ENCODE peak calls at places on chromosomes 7 and 10, in seven cellular contexts. One of them, this sample, is unnamed.

GRCh38 chr7:140013676-140014075 is 49.1 kb downstream of the PARP12 start:
- DNase-seq in NCI-H1092 treated with DMSO at 0.1 percent for 48 hours: no peak
- DNase-seq in EL: no peak
- DNase-seq in activated CD4-positive, alpha-beta T cell treated with anti-CD3 and anti-CD28 coated beads, Interleukin-2, amount 50 U/mL, for 4 hours: no peak
- DNase-seq in Daoy: no peak
- DNase-seq in naive thymus-derived CD8-positive, alpha-beta T cell: no peak
- DNase-seq in stimulated activated CD4-positive, alpha-beta T cell treated with anti-CD3 and anti-CD28 coated beads, Interleukin-2, amount 100 ng/mL, for 48 hours: no peak
- DNase-seq in this sample: no peak

GRCh38 chr7:97845622-97846203 is 26.5 kb downstream of the ASNS start:
- DNase-seq in NCI-H1092 treated with DMSO at 0.1 percent for 48 hours: peak
- DNase-seq in EL: peak
- DNase-seq in activated CD4-positive, alpha-beta T cell treated with anti-CD3 and anti-CD28 coated beads, Interleukin-2, amount 50 U/mL, for 4 hours: no peak
- DNase-seq in Daoy: peak
- DNase-seq in naive thymus-derived CD8-positive, alpha-beta T cell: no peak
- DNase-seq in stimulated activated CD4-positive, alpha-beta T cell treated with anti-CD3 and anti-CD28 coated beads, Interleukin-2, amount 100 ng/mL, for 48 hours: no peak
- DNase-seq in this sample: no peak

GRCh38 chr7:55483061-55483460 is 89.2 kb downstream of the VOPP1 start:
- DNase-seq in NCI-H1092 treated with DMSO at 0.1 percent for 48 hours: no peak
- DNase-seq in EL: no peak
- DNase-seq in activated CD4-positive, alpha-beta T cell treated with anti-CD3 and anti-CD28 coated beads, Interleukin-2, amount 50 U/mL, for 4 hours: no peak
- DNase-seq in Daoy: no peak
- DNase-seq in naive thymus-derived CD8-positive, alpha-beta T cell: no peak
- DNase-seq in stimulated activated CD4-positive, alpha-beta T cell treated with anti-CD3 and anti-CD28 coated beads, Interleukin-2, amount 100 ng/mL, for 48 hours: no peak
- DNase-seq in this sample: no peak

GRCh38 chr10:87865201-87866025 is 2.0 kb downstream of the PTEN start:
- DNase-seq in NCI-H1092 treated with DMSO at 0.1 percent for 48 hours: no peak
- DNase-seq in EL: no peak
- DNase-seq in activated CD4-positive, alpha-beta T cell treated with anti-CD3 and anti-CD28 coated beads, Interleukin-2, amount 50 U/mL, for 4 hours: no peak
- DNase-seq in Daoy: no peak
- DNase-seq in naive thymus-derived CD8-positive, alpha-beta T cell: no peak
- DNase-seq in stimulated activated CD4-positive, alpha-beta T cell treated with anti-CD3 and anti-CD28 coated beads, Interleukin-2, amount 100 ng/mL, for 48 hours: no peak
- DNase-seq in this sample: no peak

GRCh38 chr10:27742926-27743735 is 2.5 kb downstream of the MKX start:
- DNase-seq in NCI-H1092 treated with DMSO at 0.1 percent for 48 hours: no peak
- DNase-seq in EL: peak
- DNase-seq in activated CD4-positive, alpha-beta T cell treated with anti-CD3 and anti-CD28 coated beads, Interleukin-2, amount 50 U/mL, for 4 hours: peak
- DNase-seq in Daoy: peak
- DNase-seq in naive thymus-derived CD8-positive, alpha-beta T cell: no peak
- DNase-seq in stimulated activated CD4-positive, alpha-beta T cell treated with anti-CD3 and anti-CD28 coated beads, Interleukin-2, amount 100 ng/mL, for 48 hours: peak
- DNase-seq in this sample: no peak

GRCh38 chr10:92054807-92055206 is 131.2 kb downstream of the BTAF1 start:
- DNase-seq in NCI-H1092 treated with DMSO at 0.1 percent for 48 hours: no peak
- DNase-seq in EL: no peak
- DNase-seq in activated CD4-positive, alpha-beta T cell treated with anti-CD3 and anti-CD28 coated beads, Interleukin-2, amount 50 U/mL, for 4 hours: no peak
- DNase-seq in Daoy: no peak
- DNase-seq in naive thymus-derived CD8-positive, alpha-beta T cell: no peak
- DNase-seq in stimulated activated CD4-positive, alpha-beta T cell treated with anti-CD3 and anti-CD28 coated beads, Interleukin-2, amount 100 ng/mL, for 48 hours: no peak
- DNase-seq in this sample: no peak

GRCh38 chr10:32237644-32238345 is 109.2 kb downstream of the EPC1 start:
- DNase-seq in NCI-H1092 treated with DMSO at 0.1 percent for 48 hours: no peak
- DNase-seq in EL: peak
- DNase-seq in activated CD4-positive, alpha-beta T cell treated with anti-CD3 and anti-CD28 coated beads, Interleukin-2, amount 50 U/mL, for 4 hours: no peak
- DNase-seq in Daoy: peak
- DNase-seq in naive thymus-derived CD8-positive, alpha-beta T cell: no peak
- DNase-seq in stimulated activated CD4-positive, alpha-beta T cell treated with anti-CD3 and anti-CD28 coated beads, Interleukin-2, amount 100 ng/mL, for 48 hours: no peak
- DNase-seq in this sample: peak

GRCh38 chr7:5216931-5217330 is 26.9 kb downstream of the WIPI2 start:
- DNase-seq in NCI-H1092 treated with DMSO at 0.1 percent for 48 hours: no peak
- DNase-seq in EL: no peak
- DNase-seq in activated CD4-positive, alpha-beta T cell treated with anti-CD3 and anti-CD28 coated beads, Interleukin-2, amount 50 U/mL, for 4 hours: no peak
- DNase-seq in Daoy: no peak
- DNase-seq in naive thymus-derived CD8-positive, alpha-beta T cell: no peak
- DNase-seq in stimulated activated CD4-positive, alpha-beta T cell treated with anti-CD3 and anti-CD28 coated beads, Interleukin-2, amount 100 ng/mL, for 48 hours: no peak
- DNase-seq in this sample: no peak

GRCh38 chr7:151384776-151385625 is 24.8 kb downstream of the WDR86 start:
- DNase-seq in NCI-H1092 treated with DMSO at 0.1 percent for 48 hours: no peak
- DNase-seq in EL: no peak
- DNase-seq in activated CD4-positive, alpha-beta T cell treated with anti-CD3 and anti-CD28 coated beads, Interleukin-2, amount 50 U/mL, for 4 hours: no peak
- DNase-seq in Daoy: no peak
- DNase-seq in naive thymus-derived CD8-positive, alpha-beta T cell: no peak
- DNase-seq in stimulated activated CD4-positive, alpha-beta T cell treated with anti-CD3 and anti-CD28 coated beads, Interleukin-2, amount 100 ng/mL, for 48 hours: no peak
- DNase-seq in this sample: no peak

GRCh38 chr7:157347217-157347904 is 10.6 kb downstream of the DNAJB6 start:
- DNase-seq in NCI-H1092 treated with DMSO at 0.1 percent for 48 hours: no peak
- DNase-seq in EL: peak
- DNase-seq in activated CD4-positive, alpha-beta T cell treated with anti-CD3 and anti-CD28 coated beads, Interleukin-2, amount 50 U/mL, for 4 hours: peak
- DNase-seq in Daoy: peak
- DNase-seq in naive thymus-derived CD8-positive, alpha-beta T cell: no peak
- DNase-seq in stimulated activated CD4-positive, alpha-beta T cell treated with anti-CD3 and anti-CD28 coated beads, Interleukin-2, amount 100 ng/mL, for 48 hours: no peak
- DNase-seq in this sample: peak

GRCh38 chr7:83550100-83550499 is 98.8 kb downstream of the SEMA3E start:
- DNase-seq in NCI-H1092 treated with DMSO at 0.1 percent for 48 hours: no peak
- DNase-seq in EL: peak
- DNase-seq in activated CD4-positive, alpha-beta T cell treated with anti-CD3 and anti-CD28 coated beads, Interleukin-2, amount 50 U/mL, for 4 hours: no peak
- DNase-seq in Daoy: peak
- DNase-seq in naive thymus-derived CD8-positive, alpha-beta T cell: no peak
- DNase-seq in stimulated activated CD4-positive, alpha-beta T cell treated with anti-CD3 and anti-CD28 coated beads, Interleukin-2, amount 100 ng/mL, for 48 hours: no peak
- DNase-seq in this sample: no peak

GRCh38 chr10:72063703-72064391 is 24.5 kb downstream of the SPOCK2 start:
- DNase-seq in NCI-H1092 treated with DMSO at 0.1 percent for 48 hours: no peak
- DNase-seq in EL: no peak
- DNase-seq in activated CD4-positive, alpha-beta T cell treated with anti-CD3 and anti-CD28 coated beads, Interleukin-2, amount 50 U/mL, for 4 hours: no peak
- DNase-seq in Daoy: no peak
- DNase-seq in naive thymus-derived CD8-positive, alpha-beta T cell: no peak
- DNase-seq in stimulated activated CD4-positive, alpha-beta T cell treated with anti-CD3 and anti-CD28 coated beads, Interleukin-2, amount 100 ng/mL, for 48 hours: no peak
- DNase-seq in this sample: no peak

GRCh38 chr10:131050162-131050766 is 261.3 kb downstream of the TCERG1L start:
- DNase-seq in NCI-H1092 treated with DMSO at 0.1 percent for 48 hours: no peak
- DNase-seq in EL: no peak
- DNase-seq in activated CD4-positive, alpha-beta T cell treated with anti-CD3 and anti-CD28 coated beads, Interleukin-2, amount 50 U/mL, for 4 hours: no peak
- DNase-seq in Daoy: peak
- DNase-seq in naive thymus-derived CD8-positive, alpha-beta T cell: no peak
- DNase-seq in stimulated activated CD4-positive, alpha-beta T cell treated with anti-CD3 and anti-CD28 coated beads, Interleukin-2, amount 100 ng/mL, for 48 hours: no peak
- DNase-seq in this sample: no peak

GRCh38 chr10:97517778-97518561 is 19.2 kb downstream of the UBTD1 start:
- DNase-seq in NCI-H1092 treated with DMSO at 0.1 percent for 48 hours: no peak
- DNase-seq in EL: peak
- DNase-seq in activated CD4-positive, alpha-beta T cell treated with anti-CD3 and anti-CD28 coated beads, Interleukin-2, amount 50 U/mL, for 4 hours: no peak
- DNase-seq in Daoy: peak
- DNase-seq in naive thymus-derived CD8-positive, alpha-beta T cell: no peak
- DNase-seq in stimulated activated CD4-positive, alpha-beta T cell treated with anti-CD3 and anti-CD28 coated beads, Interleukin-2, amount 100 ng/mL, for 48 hours: no peak
- DNase-seq in this sample: no peak

GRCh38 chr7:129495987-129496386 is 6.3 kb upstream of the SMKR1 start:
- DNase-seq in NCI-H1092 treated with DMSO at 0.1 percent for 48 hours: no peak
- DNase-seq in EL: no peak
- DNase-seq in activated CD4-positive, alpha-beta T cell treated with anti-CD3 and anti-CD28 coated beads, Interleukin-2, amount 50 U/mL, for 4 hours: no peak
- DNase-seq in Daoy: no peak
- DNase-seq in naive thymus-derived CD8-positive, alpha-beta T cell: no peak
- DNase-seq in stimulated activated CD4-positive, alpha-beta T cell treated with anti-CD3 and anti-CD28 coated beads, Interleukin-2, amount 100 ng/mL, for 48 hours: no peak
- DNase-seq in this sample: no peak

GRCh38 chr10:97961979-97962378 is 68.4 kb downstream of the CRTAC1 start:
- DNase-seq in NCI-H1092 treated with DMSO at 0.1 percent for 48 hours: no peak
- DNase-seq in EL: no peak
- DNase-seq in activated CD4-positive, alpha-beta T cell treated with anti-CD3 and anti-CD28 coated beads, Interleukin-2, amount 50 U/mL, for 4 hours: no peak
- DNase-seq in Daoy: peak
- DNase-seq in naive thymus-derived CD8-positive, alpha-beta T cell: no peak
- DNase-seq in stimulated activated CD4-positive, alpha-beta T cell treated with anti-CD3 and anti-CD28 coated beads, Interleukin-2, amount 100 ng/mL, for 48 hours: no peak
- DNase-seq in this sample: no peak

GRCh38 chr7:116177009-116177408 is 33.3 kb upstream of the TES start:
- DNase-seq in NCI-H1092 treated with DMSO at 0.1 percent for 48 hours: no peak
- DNase-seq in EL: peak
- DNase-seq in activated CD4-positive, alpha-beta T cell treated with anti-CD3 and anti-CD28 coated beads, Interleukin-2, amount 50 U/mL, for 4 hours: no peak
- DNase-seq in Daoy: peak
- DNase-seq in naive thymus-derived CD8-positive, alpha-beta T cell: no peak
- DNase-seq in stimulated activated CD4-positive, alpha-beta T cell treated with anti-CD3 and anti-CD28 coated beads, Interleukin-2, amount 100 ng/mL, for 48 hours: no peak
- DNase-seq in this sample: peak

GRCh38 chr10:6482737-6483362 is 97.2 kb downstream of the PRKCQ start:
- DNase-seq in NCI-H1092 treated with DMSO at 0.1 percent for 48 hours: no peak
- DNase-seq in EL: no peak
- DNase-seq in activated CD4-positive, alpha-beta T cell treated with anti-CD3 and anti-CD28 coated beads, Interleukin-2, amount 50 U/mL, for 4 hours: no peak
- DNase-seq in Daoy: no peak
- DNase-seq in naive thymus-derived CD8-positive, alpha-beta T cell: no peak
- DNase-seq in stimulated activated CD4-positive, alpha-beta T cell treated with anti-CD3 and anti-CD28 coated beads, Interleukin-2, amount 100 ng/mL, for 48 hours: no peak
- DNase-seq in this sample: no peak

GRCh38 chr7:150973571-150974451 is 4.3 kb downstream of the KCNH2 start:
- DNase-seq in NCI-H1092 treated with DMSO at 0.1 percent for 48 hours: peak
- DNase-seq in EL: no peak
- DNase-seq in activated CD4-positive, alpha-beta T cell treated with anti-CD3 and anti-CD28 coated beads, Interleukin-2, amount 50 U/mL, for 4 hours: no peak
- DNase-seq in Daoy: no peak
- DNase-seq in naive thymus-derived CD8-positive, alpha-beta T cell: peak
- DNase-seq in stimulated activated CD4-positive, alpha-beta T cell treated with anti-CD3 and anti-CD28 coated beads, Interleukin-2, amount 100 ng/mL, for 48 hours: no peak
- DNase-seq in this sample: no peak

GRCh38 chr10:25226775-25227682 is 52.2 kb downstream of the GPR158 start:
- DNase-seq in NCI-H1092 treated with DMSO at 0.1 percent for 48 hours: peak
- DNase-seq in EL: peak
- DNase-seq in activated CD4-positive, alpha-beta T cell treated with anti-CD3 and anti-CD28 coated beads, Interleukin-2, amount 50 U/mL, for 4 hours: no peak
- DNase-seq in Daoy: peak
- DNase-seq in naive thymus-derived CD8-positive, alpha-beta T cell: no peak
- DNase-seq in stimulated activated CD4-positive, alpha-beta T cell treated with anti-CD3 and anti-CD28 coated beads, Interleukin-2, amount 100 ng/mL, for 48 hours: no peak
- DNase-seq in this sample: peak

GRCh38 chr7:40597517-40597916 is 462.7 kb downstream of the SUGCT start:
- DNase-seq in NCI-H1092 treated with DMSO at 0.1 percent for 48 hours: no peak
- DNase-seq in EL: no peak
- DNase-seq in activated CD4-positive, alpha-beta T cell treated with anti-CD3 and anti-CD28 coated beads, Interleukin-2, amount 50 U/mL, for 4 hours: no peak
- DNase-seq in Daoy: no peak
- DNase-seq in naive thymus-derived CD8-positive, alpha-beta T cell: no peak
- DNase-seq in stimulated activated CD4-positive, alpha-beta T cell treated with anti-CD3 and anti-CD28 coated beads, Interleukin-2, amount 100 ng/mL, for 48 hours: no peak
- DNase-seq in this sample: no peak

GRCh38 chr10:130028465-130028819 is 64.4 kb upstream of the EBF3 start:
- DNase-seq in NCI-H1092 treated with DMSO at 0.1 percent for 48 hours: no peak
- DNase-seq in EL: peak
- DNase-seq in activated CD4-positive, alpha-beta T cell treated with anti-CD3 and anti-CD28 coated beads, Interleukin-2, amount 50 U/mL, for 4 hours: no peak
- DNase-seq in Daoy: no peak
- DNase-seq in naive thymus-derived CD8-positive, alpha-beta T cell: no peak
- DNase-seq in stimulated activated CD4-positive, alpha-beta T cell treated with anti-CD3 and anti-CD28 coated beads, Interleukin-2, amount 100 ng/mL, for 48 hours: no peak
- DNase-seq in this sample: no peak

GRCh38 chr10:3172081-3172445 is 519 bp downstream of the PITRM1 start:
- DNase-seq in NCI-H1092 treated with DMSO at 0.1 percent for 48 hours: no peak
- DNase-seq in EL: peak
- DNase-seq in activated CD4-positive, alpha-beta T cell treated with anti-CD3 and anti-CD28 coated beads, Interleukin-2, amount 50 U/mL, for 4 hours: peak
- DNase-seq in Daoy: peak
- DNase-seq in naive thymus-derived CD8-positive, alpha-beta T cell: no peak
- DNase-seq in stimulated activated CD4-positive, alpha-beta T cell treated with anti-CD3 and anti-CD28 coated beads, Interleukin-2, amount 100 ng/mL, for 48 hours: no peak
- DNase-seq in this sample: peak

GRCh38 chr10:88911851-88912250 is 31.8 kb downstream of the STAMBPL1 start:
- DNase-seq in NCI-H1092 treated with DMSO at 0.1 percent for 48 hours: no peak
- DNase-seq in EL: no peak
- DNase-seq in activated CD4-positive, alpha-beta T cell treated with anti-CD3 and anti-CD28 coated beads, Interleukin-2, amount 50 U/mL, for 4 hours: no peak
- DNase-seq in Daoy: no peak
- DNase-seq in naive thymus-derived CD8-positive, alpha-beta T cell: no peak
- DNase-seq in stimulated activated CD4-positive, alpha-beta T cell treated with anti-CD3 and anti-CD28 coated beads, Interleukin-2, amount 100 ng/mL, for 48 hours: no peak
- DNase-seq in this sample: no peak

This sample was measured in AG09309.